ENCODE peak calls at places on chromosomes 7 and 10, in five cellular contexts. One of them, this sample, is unnamed.
A peak's percentile ranks its signal among the peaks of the same experiment; 100 is the strongest.

GRCh38 chr7:80231719-80232118 is 97.1 kb downstream of the GNAI1 start:
- DNase-seq in fibroblast of lung: peak; percentile 48
- DNase-seq in CD4-positive, CD25-positive, alpha-beta regulatory T cell: no peak
- DNase-seq in transverse colon: no peak
- DNase-seq in brain microvascular endothelial cell: peak; percentile 63
- DNase-seq in this sample: no peak

GRCh38 chr10:112287844-112288243 is 4.6 kb downstream of the TECTB start:
- DNase-seq in fibroblast of lung: no peak
- DNase-seq in CD4-positive, CD25-positive, alpha-beta regulatory T cell: no peak
- DNase-seq in transverse colon: no peak
- DNase-seq in brain microvascular endothelial cell: no peak
- DNase-seq in this sample: no peak

GRCh38 chr10:60246382-60246781 is 143.3 kb downstream of the ANK3 start:
- DNase-seq in fibroblast of lung: no peak
- DNase-seq in CD4-positive, CD25-positive, alpha-beta regulatory T cell: no peak
- DNase-seq in transverse colon: no peak
- DNase-seq in brain microvascular endothelial cell: no peak
- DNase-seq in this sample: no peak

GRCh38 chr7:64562621-64563275 is at the start of gene ZNF680:
- DNase-seq in fibroblast of lung: peak; percentile 94
- DNase-seq in CD4-positive, CD25-positive, alpha-beta regulatory T cell: peak; percentile 89
- DNase-seq in transverse colon: peak; percentile 95
- DNase-seq in brain microvascular endothelial cell: peak; percentile 98
- DNase-seq in this sample: peak; percentile 95

GRCh38 chr10:32379314-32379949 is 32.5 kb upstream of the EPC1 start:
- DNase-seq in fibroblast of lung: peak; percentile 81
- DNase-seq in CD4-positive, CD25-positive, alpha-beta regulatory T cell: peak; percentile 58
- DNase-seq in transverse colon: no peak
- DNase-seq in brain microvascular endothelial cell: peak; percentile 59
- DNase-seq in this sample: peak; percentile 57

GRCh38 chr10:38094923-38095574 is 912 bp downstream of the ZNF37A start:
- DNase-seq in fibroblast of lung: no peak
- DNase-seq in CD4-positive, CD25-positive, alpha-beta regulatory T cell: peak; percentile 2
- DNase-seq in transverse colon: no peak
- DNase-seq in brain microvascular endothelial cell: no peak
- DNase-seq in this sample: no peak

GRCh38 chr7:117385340-117386124 is 41.8 kb downstream of the ASZ1 start:
- DNase-seq in fibroblast of lung: peak; percentile 48
- DNase-seq in CD4-positive, CD25-positive, alpha-beta regulatory T cell: no peak
- DNase-seq in transverse colon: no peak
- DNase-seq in brain microvascular endothelial cell: no peak
- DNase-seq in this sample: peak; percentile 55

GRCh38 chr7:38932509-38933168 is 23.6 kb upstream of the VPS41 start:
- DNase-seq in fibroblast of lung: peak; percentile 18
- DNase-seq in CD4-positive, CD25-positive, alpha-beta regulatory T cell: no peak
- DNase-seq in transverse colon: peak; percentile 68
- DNase-seq in brain microvascular endothelial cell: peak; percentile 42
- DNase-seq in this sample: peak; percentile 87

GRCh38 chr10:22427890-22428571 is 82.7 kb downstream of the SPAG6 start:
- DNase-seq in fibroblast of lung: peak; percentile 94
- DNase-seq in CD4-positive, CD25-positive, alpha-beta regulatory T cell: no peak
- DNase-seq in transverse colon: no peak
- DNase-seq in brain microvascular endothelial cell: peak; percentile 55
- DNase-seq in this sample: peak; percentile 64

GRCh38 chr7:1510780-1511154 is 6.6 kb upstream of the INTS1 start:
- DNase-seq in fibroblast of lung: no peak
- DNase-seq in CD4-positive, CD25-positive, alpha-beta regulatory T cell: no peak
- DNase-seq in transverse colon: no peak
- DNase-seq in brain microvascular endothelial cell: no peak
- DNase-seq in this sample: no peak

GRCh38 chr10:64115913-64116643 is 594.9 kb downstream of the REEP3 start:
- DNase-seq in fibroblast of lung: no peak
- DNase-seq in CD4-positive, CD25-positive, alpha-beta regulatory T cell: no peak
- DNase-seq in transverse colon: peak; percentile 11
- DNase-seq in brain microvascular endothelial cell: peak; percentile 28
- DNase-seq in this sample: peak; percentile 58

GRCh38 chr10:125692246-125692931 is 9.4 kb upstream of the TEX36 start:
- DNase-seq in fibroblast of lung: peak; percentile 62
- DNase-seq in CD4-positive, CD25-positive, alpha-beta regulatory T cell: no peak
- DNase-seq in transverse colon: no peak
- DNase-seq in brain microvascular endothelial cell: no peak
- DNase-seq in this sample: no peak

GRCh38 chr7:156650042-156650441 is 9.5 kb downstream of the RNF32 start:
- DNase-seq in fibroblast of lung: no peak
- DNase-seq in CD4-positive, CD25-positive, alpha-beta regulatory T cell: no peak
- DNase-seq in transverse colon: peak; percentile 47
- DNase-seq in brain microvascular endothelial cell: no peak
- DNase-seq in this sample: peak; percentile 85

GRCh38 chr10:2631557-2631956 is 435.8 kb upstream of the PFKP start:
- DNase-seq in fibroblast of lung: no peak
- DNase-seq in CD4-positive, CD25-positive, alpha-beta regulatory T cell: no peak
- DNase-seq in transverse colon: no peak
- DNase-seq in brain microvascular endothelial cell: no peak
- DNase-seq in this sample: no peak

GRCh38 chr10:4077804-4078203 is 292.8 kb upstream of the KLF6 start:
- DNase-seq in fibroblast of lung: no peak
- DNase-seq in CD4-positive, CD25-positive, alpha-beta regulatory T cell: no peak
- DNase-seq in transverse colon: no peak
- DNase-seq in brain microvascular endothelial cell: no peak
- DNase-seq in this sample: no peak

GRCh38 chr7:144771921-144772320 is 63.9 kb downstream of the TPK1 start:
- DNase-seq in fibroblast of lung: no peak
- DNase-seq in CD4-positive, CD25-positive, alpha-beta regulatory T cell: no peak
- DNase-seq in transverse colon: no peak
- DNase-seq in brain microvascular endothelial cell: no peak
- DNase-seq in this sample: no peak

GRCh38 chr7:15104411-15105092 is 202.0 kb upstream of the DGKB start:
- DNase-seq in fibroblast of lung: no peak
- DNase-seq in CD4-positive, CD25-positive, alpha-beta regulatory T cell: no peak
- DNase-seq in transverse colon: no peak
- DNase-seq in brain microvascular endothelial cell: no peak
- DNase-seq in this sample: no peak

GRCh38 chr7:112895996-112896395 is 105.8 kb upstream of the TMEM168 start:
- DNase-seq in fibroblast of lung: no peak
- DNase-seq in CD4-positive, CD25-positive, alpha-beta regulatory T cell: no peak
- DNase-seq in transverse colon: no peak
- DNase-seq in brain microvascular endothelial cell: no peak
- DNase-seq in this sample: no peak

GRCh38 chr10:75233444-75234016 is 2.2 kb downstream of the COMTD1 start:
- DNase-seq in fibroblast of lung: no peak
- DNase-seq in CD4-positive, CD25-positive, alpha-beta regulatory T cell: no peak
- DNase-seq in transverse colon: no peak
- DNase-seq in brain microvascular endothelial cell: no peak
- DNase-seq in this sample: peak; percentile 20

GRCh38 chr7:128108641-128109423 is 77.6 kb upstream of the LRRC4 start:
- DNase-seq in fibroblast of lung: no peak
- DNase-seq in CD4-positive, CD25-positive, alpha-beta regulatory T cell: peak; percentile 60
- DNase-seq in transverse colon: no peak
- DNase-seq in brain microvascular endothelial cell: no peak
- DNase-seq in this sample: no peak

GRCh38 chr10:72834183-72834825 is 59.2 kb upstream of the OIT3 start:
- DNase-seq in fibroblast of lung: peak; percentile 62
- DNase-seq in CD4-positive, CD25-positive, alpha-beta regulatory T cell: peak; percentile 67
- DNase-seq in transverse colon: no peak
- DNase-seq in brain microvascular endothelial cell: peak; percentile 55
- DNase-seq in this sample: peak; percentile 72

GRCh38 chr7:137626469-137627067 is 220.2 kb downstream of the DGKI start:
- DNase-seq in fibroblast of lung: peak; percentile 38
- DNase-seq in CD4-positive, CD25-positive, alpha-beta regulatory T cell: no peak
- DNase-seq in transverse colon: peak; percentile 28
- DNase-seq in brain microvascular endothelial cell: peak; percentile 58
- DNase-seq in this sample: peak; percentile 74

GRCh38 chr10:87558333-87558732 is 53.6 kb downstream of the MINPP1 start:
- DNase-seq in fibroblast of lung: no peak
- DNase-seq in CD4-positive, CD25-positive, alpha-beta regulatory T cell: no peak
- DNase-seq in transverse colon: no peak
- DNase-seq in brain microvascular endothelial cell: no peak
- DNase-seq in this sample: no peak

GRCh38 chr7:36871355-36871738 is 147.1 kb upstream of the AOAH start:
- DNase-seq in fibroblast of lung: no peak
- DNase-seq in CD4-positive, CD25-positive, alpha-beta regulatory T cell: no peak
- DNase-seq in transverse colon: no peak
- DNase-seq in brain microvascular endothelial cell: no peak
- DNase-seq in this sample: no peak

GRCh38 chr7:123719481-123719806 is 29.4 kb downstream of the WASL start:
- DNase-seq in fibroblast of lung: no peak
- DNase-seq in CD4-positive, CD25-positive, alpha-beta regulatory T cell: no peak
- DNase-seq in transverse colon: no peak
- DNase-seq in brain microvascular endothelial cell: no peak
- DNase-seq in this sample: no peak

GRCh38 chr10:122587099-122587725 is 26.7 kb downstream of the DMBT1 start:
- DNase-seq in fibroblast of lung: no peak
- DNase-seq in CD4-positive, CD25-positive, alpha-beta regulatory T cell: no peak
- DNase-seq in transverse colon: no peak
- DNase-seq in brain microvascular endothelial cell: no peak
- DNase-seq in this sample: no peak

GRCh38 chr10:11002485-11002884 is 15.2 kb upstream of the CELF2 start:
- DNase-seq in fibroblast of lung: no peak
- DNase-seq in CD4-positive, CD25-positive, alpha-beta regulatory T cell: no peak
- DNase-seq in transverse colon: no peak
- DNase-seq in brain microvascular endothelial cell: no peak
- DNase-seq in this sample: no peak

GRCh38 chr7:139004321-139005075 is 23.3 kb upstream of the KIAA1549 start:
- DNase-seq in fibroblast of lung: no peak
- DNase-seq in CD4-positive, CD25-positive, alpha-beta regulatory T cell: no peak
- DNase-seq in transverse colon: no peak
- DNase-seq in brain microvascular endothelial cell: no peak
- DNase-seq in this sample: no peak

GRCh38 chr10:30701471-30702173 is 72.1 kb upstream of the LYZL2 start:
- DNase-seq in fibroblast of lung: peak; percentile 78
- DNase-seq in CD4-positive, CD25-positive, alpha-beta regulatory T cell: peak; percentile 78
- DNase-seq in transverse colon: peak; percentile 69
- DNase-seq in brain microvascular endothelial cell: peak; percentile 85
- DNase-seq in this sample: peak; percentile 66

GRCh38 chr7:4136036-4136435 is 546.1 kb upstream of the FOXK1 start:
- DNase-seq in fibroblast of lung: no peak
- DNase-seq in CD4-positive, CD25-positive, alpha-beta regulatory T cell: no peak
- DNase-seq in transverse colon: no peak
- DNase-seq in brain microvascular endothelial cell: no peak
- DNase-seq in this sample: peak; percentile 7

GRCh38 chr10:112209534-112210200 is 26.1 kb upstream of the GPAM start:
- DNase-seq in fibroblast of lung: peak; percentile 17
- DNase-seq in CD4-positive, CD25-positive, alpha-beta regulatory T cell: no peak
- DNase-seq in transverse colon: no peak
- DNase-seq in brain microvascular endothelial cell: no peak
- DNase-seq in this sample: no peak

GRCh38 chr10:71028066-71028465 is 139.7 kb upstream of the PCBD1 start:
- DNase-seq in fibroblast of lung: no peak
- DNase-seq in CD4-positive, CD25-positive, alpha-beta regulatory T cell: no peak
- DNase-seq in transverse colon: no peak
- DNase-seq in brain microvascular endothelial cell: no peak
- DNase-seq in this sample: no peak

GRCh38 chr7:27030393-27031001 is 65.3 kb downstream of the HOXA1 start:
- DNase-seq in fibroblast of lung: no peak
- DNase-seq in CD4-positive, CD25-positive, alpha-beta regulatory T cell: no peak
- DNase-seq in transverse colon: no peak
- DNase-seq in brain microvascular endothelial cell: no peak
- DNase-seq in this sample: no peak

GRCh38 chr7:84194484-84195260 is at the start of gene SEMA3A:
- DNase-seq in fibroblast of lung: peak; percentile 92
- DNase-seq in CD4-positive, CD25-positive, alpha-beta regulatory T cell: peak; percentile 14
- DNase-seq in transverse colon: peak; percentile 18
- DNase-seq in brain microvascular endothelial cell: peak; percentile 78
- DNase-seq in this sample: peak; percentile 87

This sample was measured in HT-29.